ENCODE peak calls at places on chromosome 10, in nine cellular contexts. P is GM23338, H is prostate gland, Z is stomach, T is upper lobe of left lung, J is endothelial cell of umbilical vein, E is SK-N-SH, I is K562, Y is transverse colon. D is an unnamed sample. For H3K4me1, the result is how much of the 10 kb centered on the place peaks cover.

GRCh38 chr10:112491144-112491543 is 44.1 kb downstream of the VTI1A start:
- DNase-seq in P (no peak), H (no peak), Z (no peak), T (no peak), J (no peak), E (no peak), I (no peak), Y (no peak), D (no peak)

GRCh38 chr10:112295853-112296830 is 12.9 kb downstream of the TECTB start:
- DNase-seq in P (no peak), H (no peak), Z (no peak), T (no peak), J (no peak), E (peak), I (no peak), Y (no peak), D (no peak)

GRCh38 chr10:76049581-76050290 is 618.3 kb downstream of the LRMDA start:
- DNase-seq in P (no peak), H (no peak), Z (no peak), T (no peak), J (no peak), E (no peak), I (no peak), Y (no peak), D (no peak)

GRCh38 chr10:61169294-61169693 is 225.3 kb upstream of the RHOBTB1 start:
- DNase-seq in P (no peak), H (no peak), Z (no peak), T (no peak), J (no peak), E (no peak), I (no peak), Y (no peak), D (no peak)

GRCh38 chr10:75400163-75400768 is 1.3 kb downstream of the ZNF503 start:
- DNase-seq in P (no peak), H (no peak), Z (no peak), T (peak), J (peak), E (peak), I (no peak), Y (no peak), D (peak)

GRCh38 chr10:47414752-47415519 is 30.8 kb upstream of the ZNF488 start:
- DNase-seq in P (no peak), H (no peak), Z (no peak), T (no peak), J (no peak), E (no peak), I (no peak), Y (no peak), D (no peak)

GRCh38 chr10:83706120-83706519 is 433.2 kb upstream of the GHITM start:
- DNase-seq in P (no peak), H (no peak), Z (no peak), T (no peak), J (no peak), E (no peak), I (no peak), Y (no peak), D (no peak)

GRCh38 chr10:5550621-5551530 is 26.1 kb downstream of the CALML3 start:
- DNase-seq in P (no peak), H (no peak), Z (no peak), T (no peak), J (no peak), E (no peak), I (no peak), Y (no peak), D (peak)

GRCh38 chr10:75399461-75400162 is 2.0 kb downstream of the ZNF503 start:
- DNase-seq in P (peak), H (peak), Z (peak), T (peak), J (peak), E (peak), I (peak), Y (peak), D (peak)

GRCh38 chr10:60534791-60535389 is 145.2 kb upstream of the ANK3 start:
- DNase-seq in P (no peak), H (no peak), Z (no peak), T (no peak), J (no peak), E (no peak), I (no peak), Y (no peak), D (no peak)

GRCh38 chr10:31929986-31930675 is 1.5 kb upstream of the ARHGAP12 start:
- DNase-seq in P (no peak), H (peak), Z (no peak), T (no peak), J (peak), E (no peak), I (no peak), Y (no peak), D (no peak)

GRCh38 chr10:131667561-131667960 is 233.2 kb upstream of the PPP2R2D start:
- DNase-seq in P (no peak), H (no peak), Z (no peak), T (no peak), J (no peak), E (no peak), I (no peak), Y (no peak), D (peak)

GRCh38 chr10:43863859-43864591 is 215.3 kb upstream of the ZNF32 start:
- DNase-seq in P (no peak), H (no peak), Z (peak), T (no peak), J (peak), E (no peak), I (no peak), Y (peak), D (no peak)

GRCh38 chr10:123149568-123150228 is 1.8 kb downstream of the HMX2 start:
- DNase-seq in P (peak), H (no peak), Z (no peak), T (peak), J (peak), E (peak), I (no peak), Y (no peak), D (no peak)

GRCh38 chr10:90484518-90484917 is 373.3 kb downstream of the HTR7 start:
- DNase-seq in P (no peak), H (no peak), Z (no peak), T (no peak), J (no peak), E (no peak), I (no peak), Y (no peak), D (no peak)

GRCh38 chr10:106711313-106711906 is 453.1 kb downstream of the SORCS1 start:
- DNase-seq in P (peak), H (no peak), Z (peak), T (no peak), J (no peak), E (peak), I (peak), Y (peak), D (no peak)

GRCh38 chr10:34689053-34689452 is 126.0 kb downstream of the PARD3 start:
- DNase-seq in P (no peak), H (no peak), Z (no peak), T (no peak), J (peak), E (no peak), I (no peak), Y (no peak), D (no peak)

GRCh38 chr10:72340510-72340895 is 14.2 kb downstream of the DNAJB12 start:
- DNase-seq in P (peak), H (no peak), Z (peak), T (peak), J (peak), E (peak), I (peak), Y (peak), D (no peak)

GRCh38 chr10:5534051-5534821 is 9.5 kb downstream of the CALML3 start:
- DNase-seq in P (no peak), H (no peak), Z (peak), T (no peak), J (no peak), E (no peak), I (no peak), Y (peak), D (peak)

GRCh38 chr10:456486-456885 is 233.0 kb downstream of the DIP2C start:
- DNase-seq in P (no peak), H (no peak), Z (no peak), T (no peak), J (no peak), E (no peak), I (no peak), Y (no peak), D (no peak)

GRCh38 chr10:116170815-116171250 is 102.2 kb downstream of the GFRA1 start:
- DNase-seq in P (no peak), H (no peak), Z (no peak), T (no peak), J (no peak), E (no peak), I (no peak), Y (no peak), D (no peak)

GRCh38 chr10:119412244-119412750 is 130.2 kb downstream of the RGS10 start:
- DNase-seq in P (no peak), H (peak), Z (peak), T (peak), J (peak), E (peak), I (no peak), Y (peak), D (peak)

GRCh38 chr10:75352650-75353049 is 48.9 kb downstream of the ZNF503 start:
- DNase-seq in P (no peak), H (no peak), Z (peak), T (no peak), J (no peak), E (no peak), I (no peak), Y (no peak), D (no peak)

GRCh38 chr10:103969436-103969835 is 2.5 kb downstream of the SLK start:
- DNase-seq in P (no peak), H (no peak), Z (no peak), T (no peak), J (no peak), E (no peak), I (no peak), Y (no peak), D (no peak)

GRCh38 chr10:29332061-29332760 is 43.3 kb downstream of the LYZL1 start:
- DNase-seq in P (no peak), H (no peak), Z (no peak), T (no peak), J (no peak), E (no peak), I (no peak), Y (no peak), D (no peak)

GRCh38 chr10:131214521-131215244 is 96.8 kb downstream of the TCERG1L start:
- DNase-seq in P (no peak), H (no peak), Z (peak), T (no peak), J (no peak), E (no peak), I (no peak), Y (no peak), D (no peak)

GRCh38 chr10:118035358-118036031 is 11.2 kb downstream of the RAB11FIP2 start:
- DNase-seq in P (no peak), H (no peak), Z (no peak), T (no peak), J (no peak), E (no peak), I (no peak), Y (no peak), D (no peak)

GRCh38 chr10:123135415-123136141 is at the start of gene HMX3:
- DNase-seq in P (peak), H (no peak), Z (no peak), T (peak), J (no peak), E (peak), I (peak), Y (no peak), D (no peak)

GRCh38 chr10:79356104-79356503 is 8.8 kb downstream of the PPIF start:
- DNase-seq in P (no peak), H (no peak), Z (no peak), T (no peak), J (no peak), E (no peak), I (no peak), Y (no peak), D (no peak)

GRCh38 chr10:125768217-125768616 is 7.4 kb downstream of the MMP21 start:
- DNase-seq in P (no peak), H (no peak), Z (no peak), T (no peak), J (no peak), E (peak), I (peak), Y (no peak), D (no peak)

DNA sequence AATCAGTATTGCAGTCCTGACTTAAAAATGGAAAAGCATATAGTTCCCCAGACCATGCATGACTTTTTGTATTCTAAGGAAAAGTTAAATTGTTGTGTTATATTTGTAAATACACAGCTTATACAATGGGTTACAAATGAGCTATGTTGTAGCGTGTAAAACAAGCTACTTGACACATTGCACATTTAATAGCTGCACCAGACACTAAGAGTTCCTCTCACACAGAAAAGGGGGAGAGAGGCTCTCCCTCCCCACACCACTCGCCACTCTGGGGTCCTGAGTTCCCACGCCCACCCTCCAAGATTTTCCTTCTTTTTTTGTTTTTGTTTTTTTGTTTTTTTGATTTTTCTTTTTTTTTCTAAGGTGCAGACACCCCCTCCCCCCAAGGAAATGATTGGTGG is 6.3 kb downstream of the KLF6 start:
- DNase-seq in P (no peak), H (no peak), Z (no peak), T (no peak), J (peak), E (no peak), I (no peak), Y (no peak), D (no peak)
- H3K4me1 ChIP-seq in P (under half), H (under half), Z (half or more), T (half or more), J (half or more), E (under half), I (under half), Y (half or more), D (half or more)

GRCh38 chr10:22339761-22340361 is 5.4 kb upstream of the SPAG6 start:
- DNase-seq in P (no peak), H (no peak), Z (no peak), T (no peak), J (peak), E (peak), I (peak), Y (no peak), D (no peak)
- TF ChIP-seq POLR2AphosphoS5 in P (no peak), H (no peak), Z (peak), T (no peak), J (no peak), E (no peak), I (no peak), Y (peak), D (peak)

GRCh38 chr10:16242446-16242845 is 194.4 kb upstream of the PTER start:
- DNase-seq in P (no peak), H (no peak), Z (no peak), T (no peak), J (no peak), E (no peak), I (no peak), Y (no peak), D (no peak)

GRCh38 chr10:16242859-16243613 is 193.8 kb upstream of the PTER start:
- DNase-seq in P (peak), H (no peak), Z (no peak), T (no peak), J (no peak), E (no peak), I (no peak), Y (no peak), D (no peak)
- H3K27ac ChIP-seq in P (peak), H (no peak), Z (no peak), T (no peak), J (no peak), E (no peak), I (no peak), Y (no peak), D (no peak)

DNA sequence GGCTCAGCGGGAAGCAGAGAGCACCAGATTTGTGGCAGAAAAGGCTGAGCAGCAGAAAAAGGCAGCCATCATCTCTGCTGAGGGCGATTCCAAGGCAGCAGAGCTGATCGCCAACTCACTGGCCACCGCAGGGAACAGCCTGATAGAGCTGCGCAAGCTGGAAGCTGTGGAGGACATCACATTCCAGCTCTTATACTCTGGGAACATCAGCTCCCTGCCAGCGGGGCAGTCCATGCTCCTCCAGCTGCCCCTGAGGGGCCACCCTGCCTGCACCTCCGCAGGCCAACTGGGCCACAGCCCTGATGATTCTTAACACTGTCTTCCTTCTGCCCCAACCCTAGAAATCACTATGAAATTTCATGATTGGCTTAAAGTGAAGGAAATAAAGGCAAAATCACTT is 18.6 kb downstream of the CWF19L1 start:
- DNase-seq in P (no peak), H (no peak), Z (no peak), T (no peak), J (no peak), E (no peak), I (no peak), Y (no peak), D (no peak)
- H3K4me1 ChIP-seq in P (under half), H (under half), Z (under half), T (under half), J (under half), E (under half), I (under half), Y (under half), D (under half)

DNA sequence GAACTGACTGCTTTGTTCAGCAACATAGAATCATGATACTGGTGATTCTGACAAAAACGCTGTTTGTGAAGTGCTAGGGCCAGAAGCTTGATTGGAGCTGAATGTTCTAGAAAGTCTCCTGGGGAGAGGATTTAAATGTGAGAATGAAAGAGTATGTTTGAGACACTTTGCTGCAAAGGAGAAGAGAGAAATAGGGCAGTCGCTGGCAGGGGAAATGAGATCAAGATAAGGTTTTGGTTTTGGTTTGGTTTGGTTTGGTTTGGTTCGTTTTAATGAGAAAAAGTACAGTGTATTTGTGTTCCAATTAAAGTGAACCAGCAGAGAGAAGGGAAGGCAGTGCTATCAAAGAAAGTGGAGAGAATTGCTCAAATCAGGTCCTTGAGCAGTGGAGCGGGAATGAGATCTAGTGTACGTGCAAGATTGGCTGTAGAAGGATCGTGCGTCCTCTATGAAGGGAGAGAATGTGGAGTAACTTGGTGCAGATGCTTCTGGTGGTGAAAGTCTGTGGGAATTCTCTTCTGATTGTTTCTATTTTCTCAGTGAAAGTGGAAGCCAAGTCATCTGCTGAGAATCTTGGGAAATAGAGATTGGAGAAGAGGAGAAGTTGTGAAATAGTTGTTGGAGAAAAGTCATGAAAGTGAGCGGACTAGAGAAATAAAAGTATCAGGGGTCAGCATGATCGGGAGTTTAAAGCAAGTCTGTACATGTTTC is 270.5 kb downstream of the CCDC3 start:
- DNase-seq in P (no peak), H (no peak), Z (no peak), T (no peak), J (no peak), E (no peak), I (no peak), Y (no peak), D (no peak)
- TF ChIP-seq POLR2AphosphoS5 in P (no peak), H (no peak), Z (no peak), T (no peak), J (no peak), E (no peak), I (no peak), Y (no peak), D (no peak)

GRCh38 chr10:114392112-114392835 is 12.0 kb downstream of the AFAP1L2 start:
- DNase-seq in P (no peak), H (no peak), Z (no peak), T (no peak), J (peak), E (no peak), I (no peak), Y (no peak), D (peak)

GRCh38 chr10:114393482-114393881 is 10.8 kb downstream of the AFAP1L2 start:
- DNase-seq in P (no peak), H (no peak), Z (no peak), T (no peak), J (peak), E (no peak), I (no peak), Y (no peak), D (peak)

GRCh38 chr10:114389429-114389828 is 14.9 kb downstream of the AFAP1L2 start:
- DNase-seq in P (no peak), H (no peak), Z (peak), T (no peak), J (peak), E (no peak), I (no peak), Y (no peak), D (peak)

GRCh38 chr10:114393886-114394285 is 10.4 kb downstream of the AFAP1L2 start:
- DNase-seq in P (no peak), H (no peak), Z (no peak), T (no peak), J (no peak), E (no peak), I (no peak), Y (no peak), D (peak)

DNA sequence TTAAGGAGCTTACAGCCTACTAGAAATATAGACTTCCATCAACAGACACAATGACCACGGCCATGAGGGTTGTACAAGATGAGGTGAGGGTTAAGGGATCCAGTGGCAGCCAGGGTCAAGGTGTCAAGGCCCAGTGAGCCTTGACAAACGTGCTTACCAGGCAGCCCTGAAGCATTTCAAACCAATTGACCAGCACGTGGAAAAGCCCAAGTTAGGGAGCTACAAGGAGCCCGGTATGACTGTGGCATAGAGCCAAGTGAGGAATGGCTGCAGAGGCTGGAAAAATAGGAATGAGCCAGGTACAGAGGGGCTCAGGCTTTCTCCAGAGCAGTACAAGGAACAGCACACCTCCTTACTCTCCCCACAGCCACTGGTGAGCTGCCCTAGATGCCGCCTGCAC is 12.7 kb downstream of the AFAP1L2 start:
- DNase-seq in P (no peak), H (no peak), Z (no peak), T (no peak), J (no peak), E (no peak), I (no peak), Y (no peak), D (peak)
- H3K27ac ChIP-seq in P (no peak), H (no peak), Z (no peak), T (no peak), J (no peak), E (no peak), I (no peak), Y (no peak), D (no peak)

GRCh38 chr10:73781879-73782748 is at the start of gene CHCHD1:
- DNase-seq in P (peak), H (peak), Z (peak), T (peak), J (peak), E (peak), I (peak), Y (peak), D (peak)
- H3K4me1 ChIP-seq in P (under half), H (under half), Z (half or more), T (under half), J (under half), E (under half), I (under half), Y (under half), D (under half)

D was measured in sigmoid colon.